ENCODE peak calls at places on chromosomes 3 and 15, in four cellular contexts. Q is mesendoderm, T is IMR-90, N is H1. K is an unnamed sample.

GRCh38 chr3:186857743-186858142 is 15.2 kb downstream of the ADIPOQ start:
- DNase-seq in Q (no peak), T (no peak), N (no peak), K (no peak)

GRCh38 chr15:90603893-90604292 is 74.2 kb downstream of the CRTC3 start:
- DNase-seq in Q (no peak), T (no peak), N (no peak), K (no peak)

GRCh38 chr3:121064121-121064520 is 156.1 kb downstream of the STXBP5L start:
- DNase-seq in Q (no peak), T (no peak), N (no peak), K (no peak)

GRCh38 chr15:75694241-75695182 is 18.1 kb downstream of the CSPG4 start:
- DNase-seq in Q (peak), T (peak), N (peak), K (peak)

GRCh38 chr3:53009826-53010539 is 35.9 kb downstream of the SFMBT1 start:
- DNase-seq in Q (peak), T (no peak), N (no peak), K (no peak)

GRCh38 chr15:100778831-100779288 is 100.8 kb upstream of the ALDH1A3 start:
- DNase-seq in Q (no peak), T (no peak), N (peak), K (no peak)

GRCh38 chr15:100929641-100930042 is 10.5 kb downstream of the LRRK1 start:
- DNase-seq in Q (peak), T (no peak), N (no peak), K (no peak)

GRCh38 chr15:44193651-44194396 is 1.2 kb downstream of the FRMD5 start:
- DNase-seq in Q (peak), T (peak), N (peak), K (peak)

GRCh38 chr15:52528465-52529288 is at the start of gene MYO5A:
- DNase-seq in Q (peak), T (peak), N (peak), K (peak)

GRCh38 chr3:65979152-65979551 is 59.6 kb downstream of the MAGI1 start:
- DNase-seq in Q (peak), T (peak), N (no peak), K (no peak)

GRCh38 chr3:66416556-66417304 is 84.1 kb downstream of the LRIG1 start:
- DNase-seq in Q (peak), T (peak), N (no peak), K (no peak)

GRCh38 chr15:44084728-44085127 is 110.3 kb downstream of the FRMD5 start:
- DNase-seq in Q (no peak), T (no peak), N (no peak), K (no peak)

GRCh38 chr3:187935623-187936156 is 190.4 kb upstream of the BCL6 start:
- DNase-seq in Q (no peak), T (peak), N (no peak), K (no peak)

GRCh38 chr3:190366145-190366544 is 21.8 kb upstream of the CLDN16 start:
- DNase-seq in Q (peak), T (no peak), N (no peak), K (no peak)

GRCh38 chr3:71103430-71103881 is 480.1 kb downstream of the FOXP1 start:
- DNase-seq in Q (no peak), T (peak), N (no peak), K (no peak)

GRCh38 chr3:148992027-148992634 is 791 bp downstream of the GYG1 start:
- DNase-seq in Q (peak), T (no peak), N (peak), K (peak)

GRCh38 chr15:94287794-94288246 is 56.5 kb downstream of the MCTP2 start:
- DNase-seq in Q (no peak), T (no peak), N (no peak), K (no peak)

GRCh38 chr3:111684640-111685039 is 89.5 kb upstream of the ZBED2 start:
- DNase-seq in Q (peak), T (no peak), N (no peak), K (no peak)

GRCh38 chr3:143825513-143825912 is 22.8 kb downstream of the SLC9A9 start:
- DNase-seq in Q (no peak), T (no peak), N (no peak), K (no peak)

GRCh38 chr3:52682016-52682415 is 3.7 kb downstream of the PBRM1 start:
- DNase-seq in Q (peak), T (peak), N (no peak), K (no peak)

GRCh38 chr15:70264014-70264492 is 166.3 kb upstream of the TLE3 start:
- DNase-seq in Q (no peak), T (no peak), N (no peak), K (no peak)

GRCh38 chr3:11587766-11588165 is 55.9 kb downstream of the VGLL4 start:
- DNase-seq in Q (no peak), T (no peak), N (no peak), K (no peak)

GRCh38 chr15:39344662-39345141 is 236.2 kb upstream of the THBS1 start:
- DNase-seq in Q (no peak), T (no peak), N (no peak), K (no peak)

GRCh38 chr3:94183551-94183950 is 120.7 kb downstream of the NSUN3 start:
- DNase-seq in Q (no peak), T (no peak), N (no peak), K (no peak)

GRCh38 chr15:53522878-53523455 is 236.5 kb downstream of the WDR72 start:
- DNase-seq in Q (peak), T (no peak), N (no peak), K (no peak)

GRCh38 chr3:109234300-109234699 is 82.0 kb downstream of the DPPA2 start:
- DNase-seq in Q (peak), T (no peak), N (peak), K (peak)

GRCh38 chr3:65559643-65560042 is 479.1 kb downstream of the MAGI1 start:
- DNase-seq in Q (no peak), T (no peak), N (no peak), K (no peak)

GRCh38 chr3:157436583-157437300 is at the start of gene PTX3:
- DNase-seq in Q (peak), T (peak), N (no peak), K (peak)

DNA sequence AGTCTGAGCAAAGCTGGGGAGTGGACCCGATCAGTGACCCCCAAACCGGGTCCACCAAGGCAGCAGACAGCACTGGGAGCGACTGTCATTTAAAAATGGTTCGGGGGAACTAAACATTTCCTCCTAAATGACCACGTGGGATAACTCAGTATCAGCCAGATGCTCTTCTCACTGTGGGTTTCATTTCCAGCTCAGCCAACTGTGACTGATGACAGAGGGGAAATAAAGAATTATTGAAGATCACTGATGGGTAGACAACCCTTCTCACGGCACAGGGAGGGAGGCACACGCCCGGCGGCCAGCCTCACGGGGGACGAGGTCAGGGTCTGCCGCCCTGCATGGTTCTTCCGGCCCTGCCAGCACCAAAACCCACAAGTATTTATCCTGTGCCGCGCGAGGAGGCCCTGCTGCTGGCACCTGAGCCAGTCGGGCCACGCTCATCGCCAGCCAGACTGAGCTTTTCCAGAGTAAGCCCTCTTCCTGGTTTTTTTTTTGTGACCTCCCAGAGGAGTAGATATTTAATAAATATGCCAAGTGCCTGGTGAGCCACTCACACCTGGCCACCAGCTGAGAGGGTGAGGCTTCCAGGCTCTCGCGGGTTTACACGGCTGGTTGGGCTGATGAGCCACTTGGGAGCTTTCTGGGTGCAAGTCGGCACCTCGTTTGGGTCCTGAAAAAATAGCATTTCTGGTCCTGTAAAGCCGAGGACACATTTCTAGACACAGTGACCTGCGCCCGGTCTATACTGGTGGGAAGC is 6.2 kb downstream of the MELTF start:
- DNase-seq in Q (no peak), T (no peak), N (no peak), K (no peak)
- H4K5ac ChIP-seq in Q (no peak), T (no peak), N (no peak), K (no peak)

GRCh38 chr3:135075157-135075556 is 280.1 kb downstream of the EPHB1 start:
- DNase-seq in Q (no peak), T (no peak), N (no peak), K (no peak)

GRCh38 chr3:135071483-135071882 is 276.4 kb downstream of the EPHB1 start:
- DNase-seq in Q (no peak), T (no peak), N (no peak), K (no peak)

GRCh38 chr3:135069406-135069805 is 274.3 kb downstream of the EPHB1 start:
- DNase-seq in Q (no peak), T (no peak), N (no peak), K (no peak)

GRCh38 chr3:135077186-135077585 is 282.1 kb downstream of the EPHB1 start:
- DNase-seq in Q (no peak), T (no peak), N (no peak), K (no peak)

GRCh38 chr3:135072431-135072830 is 277.4 kb downstream of the EPHB1 start:
- DNase-seq in Q (no peak), T (no peak), N (no peak), K (no peak)
- H4K5ac ChIP-seq in Q (no peak), T (no peak), N (no peak), K (no peak)

DNA sequence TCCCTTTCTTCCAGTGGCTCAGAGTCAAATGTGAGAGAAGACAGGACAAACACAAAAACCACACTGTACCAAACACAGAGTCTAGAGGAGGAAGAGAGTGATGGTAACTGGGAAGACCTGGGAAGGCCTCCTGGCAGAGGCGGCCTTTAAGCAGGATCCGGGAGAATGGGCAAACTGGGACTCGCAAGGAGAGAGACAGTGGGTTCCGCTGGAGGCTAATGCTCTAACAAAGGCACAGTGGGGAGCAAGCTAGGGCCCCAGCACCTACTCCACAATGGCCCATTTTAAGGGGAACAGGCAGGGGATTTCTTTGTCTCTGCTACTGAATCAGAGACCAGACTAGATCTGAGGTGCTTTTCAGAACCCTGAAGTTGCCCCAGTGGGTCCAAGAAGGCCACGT is 81.4 kb upstream of the HES1 start:
- DNase-seq in Q (no peak), T (no peak), N (no peak), K (peak)
- H4K5ac ChIP-seq in Q (no peak), T (no peak), N (no peak), K (no peak)

DNA sequence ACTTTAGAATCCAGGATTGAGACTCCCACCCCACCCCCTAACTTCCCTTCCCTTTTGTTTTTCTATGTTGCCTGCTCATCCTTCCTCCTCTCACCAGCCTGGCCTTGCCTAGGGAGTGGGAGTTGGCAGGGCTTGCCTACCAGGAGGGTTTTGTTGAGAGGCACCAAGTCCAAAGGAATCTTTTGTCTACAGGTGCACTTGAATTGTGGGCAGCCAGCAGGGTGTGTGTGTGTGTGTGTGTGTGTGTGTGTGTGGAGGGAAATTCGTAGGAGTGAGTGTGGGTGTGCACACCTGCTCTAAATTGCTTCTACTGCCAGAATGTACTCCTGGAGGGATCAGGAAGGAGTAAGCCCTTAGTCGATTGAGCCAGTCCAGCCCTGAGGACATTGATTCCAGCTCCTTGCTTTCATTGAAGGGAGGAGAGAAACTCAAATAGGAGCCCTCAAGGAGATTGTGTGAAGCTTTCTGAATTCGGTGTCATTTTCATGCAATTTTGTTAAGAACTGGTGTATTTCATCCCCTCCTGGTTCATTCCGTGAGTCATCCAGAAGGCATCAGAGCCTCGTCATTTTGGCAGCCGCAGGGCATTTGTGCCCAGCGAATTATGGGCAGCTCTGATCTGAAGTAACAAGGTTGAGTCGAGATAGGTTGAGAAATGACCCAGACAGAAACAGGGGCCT is 112.1 kb downstream of the SLCO3A1 start:
- DNase-seq in Q (no peak), T (peak), N (no peak), K (no peak)
- H4K5ac ChIP-seq in Q (no peak), T (no peak), N (no peak), K (no peak)

GRCh38 chr3:185253645-185254410 is at the start of gene EHHADH:
- DNase-seq in Q (peak), T (peak), N (peak), K (peak)
- H4K5ac ChIP-seq in Q (no peak), T (peak), N (no peak), K (no peak)

DNA sequence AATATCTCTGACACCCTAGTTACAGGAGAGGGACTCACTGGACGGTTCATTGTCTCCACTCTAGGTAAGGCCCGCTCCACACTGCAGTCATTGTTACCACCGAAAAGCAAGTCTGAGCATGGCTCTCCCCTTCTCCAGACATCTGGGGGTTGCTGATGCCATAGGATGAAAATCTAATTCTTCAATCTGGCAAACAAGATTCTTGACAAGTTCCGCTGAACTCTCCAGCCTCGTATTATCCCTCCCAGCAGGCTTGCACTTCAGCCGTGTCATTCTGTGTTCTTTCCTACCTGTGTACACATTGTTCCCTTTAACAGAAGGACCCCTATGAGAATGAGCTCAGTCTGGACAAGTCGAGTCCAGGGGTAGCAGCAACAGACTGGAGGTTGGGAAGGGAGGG is 152.3 kb upstream of the NR2E3 start:
- DNase-seq in Q (no peak), T (no peak), N (no peak), K (no peak)
- H4K5ac ChIP-seq in Q (no peak), T (no peak), N (no peak), K (no peak)